ENCODE peak calls at places on chromosomes 6 and 20, in four cellular contexts. D is CD4-positive, alpha-beta T cell; Z is left ventricle myocardium superior; G is tibial nerve. I is an unnamed sample.

GRCh38 chr20:32528905-32529670 is 56.0 kb downstream of the NOL4L start:
- DNase-seq in D (no peak), Z (peak; percentile 9), G (no peak), I (no peak)

GRCh38 chr6:6907286-6907685 is 200.5 kb upstream of the RREB1 start:
- DNase-seq in D (no peak), Z (no peak), G (no peak), I (no peak)

GRCh38 chr20:37265152-37265551 is 3.5 kb upstream of the GHRH start:
- DNase-seq in D (no peak), Z (no peak), G (no peak), I (no peak)

GRCh38 chr20:32925481-32926196 is 66.9 kb downstream of the EFCAB8 start:
- DNase-seq in D (no peak), Z (no peak), G (no peak), I (no peak)

GRCh38 chr20:63819224-63819917 is 11.7 kb downstream of the ZBTB46 start:
- DNase-seq in D (no peak), Z (peak; percentile 62), G (peak; percentile 45), I (no peak)

GRCh38 chr6:114096553-114097172 is 125.7 kb upstream of the HDAC2 start:
- DNase-seq in D (no peak), Z (no peak), G (peak; percentile 10), I (no peak)

GRCh38 chr6:3749991-3750323 is 1.6 kb downstream of the PXDC1 start:
- DNase-seq in D (no peak), Z (peak; percentile 67), G (peak; percentile 80), I (no peak)

GRCh38 chr20:33992145-33992922 is 1.4 kb upstream of the RALY start:
- DNase-seq in D (no peak), Z (no peak), G (no peak), I (no peak)

GRCh38 chr20:38094373-38094775 is 60.8 kb downstream of the RPRD1B start:
- DNase-seq in D (no peak), Z (peak; percentile 59), G (peak; percentile 75), I (no peak)

GRCh38 chr20:22716824-22717351 is 132.5 kb upstream of the FOXA2 start:
- DNase-seq in D (no peak), Z (no peak), G (no peak), I (no peak)

GRCh38 chr6:43436577-43437282 is 9.4 kb downstream of the ABCC10 start:
- DNase-seq in D (no peak), Z (no peak), G (peak; percentile 41), I (no peak)

GRCh38 chr6:135329851-135330803 is 149.0 kb downstream of the MYB start:
- DNase-seq in D (no peak), Z (no peak), G (no peak), I (no peak)

GRCh38 chr20:38426006-38426405 is 9.1 kb downstream of the SNHG17 start:
- DNase-seq in D (no peak), Z (no peak), G (no peak), I (no peak)

GRCh38 chr6:18028332-18028731 is 40.9 kb upstream of the KIF13A start:
- DNase-seq in D (no peak), Z (no peak), G (no peak), I (no peak)

GRCh38 chr6:45116714-45117410 is 211.3 kb upstream of the RUNX2 start:
- DNase-seq in D (no peak), Z (no peak), G (no peak), I (no peak)

GRCh38 chr6:20370393-20370792 is 31.3 kb upstream of the E2F3 start:
- DNase-seq in D (no peak), Z (no peak), G (no peak), I (no peak)

GRCh38 chr20:52974155-52974554 is 2.0 kb downstream of the TSHZ2 start:
- DNase-seq in D (peak; percentile 37), Z (no peak), G (no peak), I (no peak)

GRCh38 chr6:41652876-41653641 is 14.8 kb downstream of the MDFI start:
- DNase-seq in D (no peak), Z (no peak), G (no peak), I (no peak)

GRCh38 chr6:16623029-16623653 is 138.1 kb downstream of the ATXN1 start:
- DNase-seq in D (no peak), Z (no peak), G (no peak), I (no peak)

GRCh38 chr20:19924255-19924654 is 92.9 kb upstream of the NAA20 start:
- DNase-seq in D (no peak), Z (no peak), G (no peak), I (no peak)

GRCh38 chr6:15036690-15037245 is 209.1 kb upstream of the JARID2 start:
- DNase-seq in D (no peak), Z (peak; percentile 92), G (no peak), I (no peak)

GRCh38 chr6:56637640-56638039 is 5.0 kb downstream of the DST start:
- DNase-seq in D (no peak), Z (no peak), G (peak; percentile 64), I (no peak)

GRCh38 chr6:1437553-1438406 is 48.4 kb downstream of the FOXF2 start:
- DNase-seq in D (no peak), Z (no peak), G (no peak), I (no peak)

GRCh38 chr6:26043389-26044139 is 43.7 kb upstream of the HFE start:
- DNase-seq in D (peak; percentile 52), Z (no peak), G (peak; percentile 90), I (peak; percentile 77)

GRCh38 chr20:1857403-1857941 is 37.7 kb upstream of the SIRPA start:
- DNase-seq in D (no peak), Z (no peak), G (no peak), I (no peak)

GRCh38 chr6:41896280-41896679 is 1.1 kb upstream of the USP49 start:
- DNase-seq in D (no peak), Z (no peak), G (no peak), I (no peak)

GRCh38 chr6:122645256-122645655 is 35.1 kb downstream of the PKIB start:
- DNase-seq in D (no peak), Z (no peak), G (no peak), I (no peak)

GRCh38 chr6:148557796-148558457 is 188.9 kb upstream of the UST start:
- DNase-seq in D (no peak), Z (no peak), G (no peak), I (no peak)

GRCh38 chr6:30915591-30915946 is 1.5 kb downstream of the VARS2 start:
- DNase-seq in D (no peak), Z (no peak), G (peak; percentile 46), I (no peak)

GRCh38 chr6:12545837-12546658 is 170.5 kb upstream of the PHACTR1 start:
- DNase-seq in D (no peak), Z (no peak), G (no peak), I (no peak)

GRCh38 chr6:33320315-33321181 is 3.0 kb upstream of the ZBTB22 start:
- DNase-seq in D (no peak), Z (peak; percentile 77), G (peak; percentile 76), I (no peak)

GRCh38 chr6:126914172-126914571 is 204.3 kb upstream of the RSPO3 start:
- DNase-seq in D (no peak), Z (no peak), G (no peak), I (no peak)

GRCh38 chr20:58998656-58999055 is 8.4 kb downstream of the CTSZ start:
- DNase-seq in D (no peak), Z (no peak), G (no peak), I (no peak)

I was measured in activated T-helper 2 cell treated with anti-CD3 and anti-CD28 coated beads, Interferon-gamma antibody, Interleukin-2, Interleukin-4, amounts not matched to agents 10 μg/mL and 5 μg/mL and 100 μg/mL, durations not matched to agents 14 hours and 24 hours and 36 hours.